ENCODE peak calls at places on chromosomes 3 and 15, in four cellular contexts. One of them, this sample, is unnamed.

GRCh38 chr3:42345811-42346210 is 64.6 kb downstream of the LYZL4 start:
- DNase-seq in upper lobe of left lung: no peak
- DNase-seq in sigmoid colon: no peak
- DNase-seq in H1: no peak
- DNase-seq in this sample: no peak

GRCh38 chr3:146598486-146598885 is 6.7 kb downstream of the PLSCR5 start:
- DNase-seq in upper lobe of left lung: no peak
- DNase-seq in sigmoid colon: no peak
- DNase-seq in H1: no peak
- DNase-seq in this sample: no peak

GRCh38 chr3:114081022-114081421 is 24.5 kb downstream of the QTRT2 start:
- DNase-seq in upper lobe of left lung: no peak
- DNase-seq in sigmoid colon: no peak
- DNase-seq in H1: no peak
- DNase-seq in this sample: no peak

GRCh38 chr3:72052841-72053409 is 268.0 kb upstream of the PROK2 start:
- DNase-seq in upper lobe of left lung: no peak
- DNase-seq in sigmoid colon: no peak
- DNase-seq in H1: no peak
- DNase-seq in this sample: no peak

GRCh38 chr3:194508486-194509449 is 22.0 kb upstream of the ATP13A3 start:
- DNase-seq in upper lobe of left lung: no peak
- DNase-seq in sigmoid colon: no peak
- DNase-seq in H1: no peak
- DNase-seq in this sample: no peak

GRCh38 chr3:185630182-185630622 is 44.1 kb downstream of the SENP2 start:
- DNase-seq in upper lobe of left lung: no peak
- DNase-seq in sigmoid colon: no peak
- DNase-seq in H1: no peak
- DNase-seq in this sample: peak

GRCh38 chr3:39428745-39429201 is 22.3 kb downstream of the RPSA start:
- DNase-seq in upper lobe of left lung: peak
- DNase-seq in sigmoid colon: no peak
- DNase-seq in H1: no peak
- DNase-seq in this sample: no peak

GRCh38 chr3:12392101-12392878 is 92.0 kb upstream of the TSEN2 start:
- DNase-seq in upper lobe of left lung: no peak
- DNase-seq in sigmoid colon: no peak
- DNase-seq in H1: no peak
- DNase-seq in this sample: no peak

GRCh38 chr15:48800811-48801460 is 9.9 kb downstream of the CEP152 start:
- DNase-seq in upper lobe of left lung: no peak
- DNase-seq in sigmoid colon: no peak
- DNase-seq in H1: no peak
- DNase-seq in this sample: no peak

GRCh38 chr3:157263027-157263426 is 103.1 kb upstream of the CCNL1 start:
- DNase-seq in upper lobe of left lung: no peak
- DNase-seq in sigmoid colon: no peak
- DNase-seq in H1: no peak
- DNase-seq in this sample: no peak

GRCh38 chr3:190038050-190038631 is 82.6 kb downstream of the P3H2 start:
- DNase-seq in upper lobe of left lung: peak
- DNase-seq in sigmoid colon: peak
- DNase-seq in H1: no peak
- DNase-seq in this sample: peak

GRCh38 chr3:23809840-23810341 is 4.1 kb downstream of the UBE2E1 start:
- DNase-seq in upper lobe of left lung: no peak
- DNase-seq in sigmoid colon: no peak
- DNase-seq in H1: no peak
- DNase-seq in this sample: no peak

GRCh38 chr3:9500108-9501050 is 53.2 kb downstream of the LHFPL4 start:
- DNase-seq in upper lobe of left lung: peak
- DNase-seq in sigmoid colon: no peak
- DNase-seq in H1: peak
- DNase-seq in this sample: peak

DNA sequence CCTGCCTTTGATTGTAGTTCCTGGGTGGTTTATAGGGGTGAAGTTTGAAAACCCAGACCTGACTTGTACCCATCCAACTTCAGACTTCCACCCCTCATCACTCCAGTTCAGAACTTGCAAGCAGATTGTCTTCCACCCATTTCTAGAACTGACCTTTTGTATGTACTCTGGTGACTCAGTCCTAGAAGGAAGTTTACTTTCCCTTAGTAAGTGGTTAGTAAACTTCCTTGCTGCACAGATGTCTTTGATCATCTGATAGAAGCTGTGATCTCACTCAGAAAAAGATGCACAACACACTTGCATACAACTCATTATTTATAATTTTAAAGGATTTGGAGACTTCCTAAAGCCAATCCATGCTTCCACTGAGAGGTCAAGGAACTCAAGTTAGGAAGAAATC is 368.0 kb downstream of the MFSD1 start:
- DNase-seq in upper lobe of left lung: no peak
- DNase-seq in sigmoid colon: no peak
- DNase-seq in H1: no peak
- DNase-seq in this sample: no peak
- TF ChIP-seq POLR2AphosphoS5 in upper lobe of left lung: no peak
- TF ChIP-seq POLR2AphosphoS5 in sigmoid colon: no peak
- TF ChIP-seq POLR2AphosphoS5 in H1: no peak
- TF ChIP-seq POLR2AphosphoS5 in this sample: peak

GRCh38 chr15:61222010-61222409 is 7.1 kb downstream of the RORA start:
- DNase-seq in upper lobe of left lung: no peak
- DNase-seq in sigmoid colon: no peak
- DNase-seq in H1: no peak
- DNase-seq in this sample: no peak

GRCh38 chr15:61220125-61220524 is 9.0 kb downstream of the RORA start:
- DNase-seq in upper lobe of left lung: no peak
- DNase-seq in sigmoid colon: no peak
- DNase-seq in H1: no peak
- DNase-seq in this sample: no peak

DNA sequence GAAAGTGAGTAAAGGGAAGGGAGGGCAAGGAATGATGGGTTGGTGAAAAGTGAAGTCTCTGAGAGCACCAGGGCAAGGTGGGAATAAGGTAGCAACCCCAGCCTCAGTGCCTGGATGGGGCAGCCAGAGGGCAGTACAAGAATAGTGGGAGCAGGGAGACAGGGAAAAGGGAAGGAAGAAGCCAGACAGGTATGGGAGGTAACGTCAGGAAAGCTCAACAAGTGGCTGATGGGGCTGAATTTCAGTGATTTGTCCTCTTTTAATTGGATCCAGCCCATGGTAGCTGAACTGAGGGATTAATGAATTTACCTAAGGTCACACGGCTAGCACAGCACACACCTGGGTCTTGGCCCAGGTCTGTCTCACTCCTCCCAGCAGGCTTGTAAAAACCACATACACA is 12.6 kb downstream of the RORA start:
- DNase-seq in upper lobe of left lung: no peak
- DNase-seq in sigmoid colon: no peak
- DNase-seq in H1: no peak
- DNase-seq in this sample: no peak
- TF ChIP-seq CTCF in upper lobe of left lung: no peak
- TF ChIP-seq CTCF in sigmoid colon: no peak
- TF ChIP-seq CTCF in H1: peak
- TF ChIP-seq CTCF in this sample: no peak

DNA sequence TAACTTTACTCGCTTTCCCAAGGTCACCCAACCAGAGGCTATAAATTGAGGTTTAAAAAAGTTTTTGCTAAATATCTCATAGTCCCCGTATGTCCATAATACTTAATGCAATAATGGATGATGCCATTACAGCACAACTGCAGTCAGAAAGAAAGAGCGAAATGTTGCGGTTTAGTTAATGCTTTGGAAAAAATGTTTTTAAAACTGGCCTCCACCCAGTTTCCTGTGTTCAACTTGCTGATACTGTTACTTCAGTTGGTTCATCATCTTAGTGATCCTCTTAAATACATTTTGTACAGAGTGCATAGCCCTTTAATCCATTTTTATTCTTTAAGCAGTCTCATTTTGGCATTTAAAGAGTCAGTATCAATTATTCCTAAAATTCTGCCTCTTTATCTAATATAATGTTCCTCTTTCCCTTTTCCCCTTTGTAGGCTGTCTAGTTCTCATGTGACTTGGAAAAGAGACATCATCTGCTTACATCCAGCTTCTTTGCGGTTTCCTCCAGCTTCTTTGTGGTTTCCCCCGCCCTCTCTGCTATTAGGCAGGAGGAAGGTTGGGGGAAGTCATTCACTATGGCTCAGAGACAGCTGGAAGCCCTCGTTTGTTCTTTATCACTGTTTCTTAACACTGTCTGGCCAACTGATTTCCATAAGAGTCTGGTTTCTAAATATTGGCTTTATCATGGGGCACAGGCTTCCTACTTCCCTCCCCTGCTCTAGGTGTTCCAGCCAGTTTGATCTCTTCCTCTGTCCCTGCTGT is 154.3 kb downstream of the GOLIM4 start:
- DNase-seq in upper lobe of left lung: no peak
- DNase-seq in sigmoid colon: peak
- DNase-seq in H1: no peak
- DNase-seq in this sample: no peak
- TF ChIP-seq POLR2AphosphoS5 in upper lobe of left lung: no peak
- TF ChIP-seq POLR2AphosphoS5 in sigmoid colon: no peak
- TF ChIP-seq POLR2AphosphoS5 in H1: no peak
- TF ChIP-seq POLR2AphosphoS5 in this sample: no peak

DNA sequence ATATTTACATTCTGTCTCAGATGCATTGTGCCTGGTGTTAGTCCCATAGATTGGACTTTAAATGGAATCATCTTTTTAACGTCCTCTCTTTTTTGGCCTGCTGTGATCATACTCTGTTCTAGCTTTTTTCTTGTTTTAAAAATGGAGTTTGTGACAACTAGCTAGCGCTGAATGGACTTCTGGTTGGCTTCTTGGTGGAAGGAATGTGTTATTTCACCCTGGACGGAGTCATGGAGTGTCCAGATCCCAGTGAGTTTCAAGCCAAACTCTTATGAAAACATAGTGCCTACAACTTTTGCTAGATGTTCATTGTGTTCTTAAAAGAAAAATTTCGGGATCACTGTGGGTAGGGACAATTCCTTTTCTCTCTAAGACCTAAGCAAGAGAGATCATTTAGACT is 192.6 kb downstream of the TCF12 start:
- DNase-seq in upper lobe of left lung: no peak
- DNase-seq in sigmoid colon: no peak
- DNase-seq in H1: no peak
- DNase-seq in this sample: no peak
- TF ChIP-seq CTCF in upper lobe of left lung: no peak
- TF ChIP-seq CTCF in sigmoid colon: no peak
- TF ChIP-seq CTCF in H1: no peak
- TF ChIP-seq CTCF in this sample: no peak

DNA sequence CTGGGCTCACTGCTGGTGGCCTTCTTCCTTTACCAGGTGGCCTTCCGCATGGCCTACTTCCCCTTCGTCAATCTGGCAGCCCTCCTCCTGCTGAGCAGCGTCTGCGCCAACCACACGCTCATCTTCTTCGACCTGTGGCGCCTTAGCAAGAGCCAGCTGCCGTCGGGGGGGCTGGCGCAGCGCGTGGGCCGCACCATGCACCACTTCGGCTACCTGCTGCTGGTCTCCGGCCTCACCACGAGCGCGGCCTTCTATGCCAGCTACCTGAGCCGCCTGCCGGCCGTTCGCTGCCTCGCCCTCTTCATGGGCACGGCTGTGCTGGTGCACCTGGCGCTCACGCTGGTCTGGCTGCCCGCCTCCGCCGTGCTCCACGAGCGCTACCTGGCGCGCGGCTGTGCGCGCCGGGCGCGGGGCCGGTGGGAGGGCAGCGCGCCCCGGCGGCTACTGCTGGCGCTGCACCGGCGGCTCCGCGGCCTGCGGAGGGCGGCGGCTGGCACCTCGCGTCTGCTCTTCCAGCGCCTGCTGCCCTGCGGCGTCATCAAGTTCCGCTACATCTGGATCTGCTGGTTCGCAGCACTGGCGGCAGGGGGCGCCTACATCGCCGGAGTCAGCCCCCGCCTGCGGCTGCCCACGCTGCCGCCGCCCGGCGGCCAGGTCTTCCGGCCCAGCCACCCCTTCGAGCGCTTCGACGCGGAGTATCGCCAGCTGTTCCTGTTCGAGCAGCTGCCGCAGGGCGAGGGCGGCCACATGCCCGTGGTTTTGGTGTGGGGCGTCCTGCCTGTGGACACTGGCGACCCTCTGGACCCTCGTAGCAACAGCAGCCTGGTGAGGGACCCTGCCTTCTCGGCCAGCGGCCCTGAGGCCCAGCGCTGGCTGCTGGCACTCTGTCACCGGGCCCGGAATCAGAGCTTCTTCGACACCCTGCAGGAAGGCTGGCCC is 9.9 kb downstream of the DISP2 start:
- DNase-seq in upper lobe of left lung: peak
- DNase-seq in sigmoid colon: peak
- DNase-seq in H1: peak
- DNase-seq in this sample: peak
- TF ChIP-seq POLR2AphosphoS5 in upper lobe of left lung: peak
- TF ChIP-seq POLR2AphosphoS5 in sigmoid colon: peak
- TF ChIP-seq POLR2AphosphoS5 in H1: no peak
- TF ChIP-seq POLR2AphosphoS5 in this sample: peak

DNA sequence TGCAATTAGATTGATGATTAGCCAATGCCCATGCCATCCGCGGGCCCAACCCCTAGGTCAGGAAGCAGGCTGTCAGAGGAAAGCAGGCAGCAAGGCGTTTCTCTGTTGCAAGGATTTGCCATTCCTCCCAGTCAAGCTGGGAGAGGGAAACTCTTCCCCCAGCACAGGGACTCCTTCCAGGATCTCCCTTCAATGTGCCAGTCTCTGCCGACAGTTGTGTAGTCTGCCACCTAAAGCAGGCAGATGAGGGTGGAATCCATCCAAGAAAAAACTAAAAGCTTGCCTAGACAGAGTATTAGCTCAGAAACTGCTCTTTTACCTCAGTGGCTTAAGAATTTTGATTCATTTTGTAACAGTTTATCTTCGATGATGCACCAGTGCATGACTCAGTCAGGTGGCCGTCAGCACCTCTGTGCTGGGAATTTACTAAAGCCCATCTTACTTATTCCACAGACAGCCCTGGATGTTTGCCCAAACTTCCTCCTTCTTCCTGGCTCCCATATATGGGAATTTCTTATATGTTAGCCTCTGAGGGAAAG is 501.5 kb upstream of the THBS1 start:
- DNase-seq in upper lobe of left lung: no peak
- DNase-seq in sigmoid colon: no peak
- DNase-seq in H1: no peak
- DNase-seq in this sample: no peak
- TF ChIP-seq CTCF in upper lobe of left lung: no peak
- TF ChIP-seq CTCF in sigmoid colon: no peak
- TF ChIP-seq CTCF in H1: no peak
- TF ChIP-seq CTCF in this sample: no peak

GRCh38 chr3:45054196-45054857 is 28.2 kb downstream of the CLEC3B start:
- DNase-seq in upper lobe of left lung: no peak
- DNase-seq in sigmoid colon: no peak
- DNase-seq in H1: no peak
- DNase-seq in this sample: no peak
- TF ChIP-seq POLR2AphosphoS5 in upper lobe of left lung: no peak
- TF ChIP-seq POLR2AphosphoS5 in sigmoid colon: peak
- TF ChIP-seq POLR2AphosphoS5 in H1: no peak
- TF ChIP-seq POLR2AphosphoS5 in this sample: no peak

GRCh38 chr15:45660231-45660979 is 25.6 kb downstream of the SQOR start:
- DNase-seq in upper lobe of left lung: no peak
- DNase-seq in sigmoid colon: peak
- DNase-seq in H1: no peak
- DNase-seq in this sample: peak
- TF ChIP-seq CTCF in upper lobe of left lung: no peak
- TF ChIP-seq CTCF in sigmoid colon: no peak
- TF ChIP-seq CTCF in H1: no peak
- TF ChIP-seq CTCF in this sample: no peak

This sample was measured in stomach.